ENCODE peak calls at places on chromosomes 3 and 15, in four cellular contexts. L is astrocyte of the cerebellum, H is mucosa of descending colon, M is BE2C. N is an unnamed sample.

GRCh38 chr15:73564255-73564654 is 68.9 kb downstream of the NPTN start:
- DNase-seq in L (peak), H (no peak), M (no peak), N (peak)

GRCh38 chr3:18046531-18046930 is 304.1 kb upstream of the TBC1D5 start:
- DNase-seq in M (no peak), L (no peak), H (no peak), N (no peak)

GRCh38 chr3:47251689-47252088 is 30.9 kb downstream of the KIF9 start:
- DNase-seq in L (no peak), M (no peak), H (no peak), N (no peak)

GRCh38 chr3:74847093-74847492 is 232.6 kb upstream of the CNTN3 start:
- DNase-seq in L (no peak), M (no peak), H (no peak), N (no peak)

GRCh38 chr15:79025201-79025600 is 65.4 kb downstream of the RASGRF1 start:
- DNase-seq in L (no peak), H (no peak), M (peak), N (no peak)

GRCh38 chr15:62457100-62457499 is 292.0 kb upstream of the C2CD4B start:
- DNase-seq in M (peak), L (no peak), H (no peak), N (no peak)

GRCh38 chr15:60583946-60584345 is 105.0 kb upstream of the ICE2 start:
- DNase-seq in L (no peak), M (no peak), H (no peak), N (no peak)

GRCh38 chr15:100330629-100331215 is 11.1 kb downstream of the ADAMTS17 start:
- DNase-seq in L (no peak), M (no peak), H (no peak), N (no peak)

GRCh38 chr3:186510374-186511079 is 33.7 kb downstream of the CRYGS start:
- DNase-seq in L (peak), M (no peak), H (no peak), N (no peak)
- TF ChIP-seq CTCF in L (peak), M (peak), H (no peak), N (no peak)

GRCh38 chr3:150995510-150995909 is 23.0 kb upstream of the CLRN1 start:
- DNase-seq in M (no peak), H (no peak), L (no peak), N (no peak)
- TF ChIP-seq CTCF in M (no peak), H (no peak), L (no peak), N (no peak)

DNA sequence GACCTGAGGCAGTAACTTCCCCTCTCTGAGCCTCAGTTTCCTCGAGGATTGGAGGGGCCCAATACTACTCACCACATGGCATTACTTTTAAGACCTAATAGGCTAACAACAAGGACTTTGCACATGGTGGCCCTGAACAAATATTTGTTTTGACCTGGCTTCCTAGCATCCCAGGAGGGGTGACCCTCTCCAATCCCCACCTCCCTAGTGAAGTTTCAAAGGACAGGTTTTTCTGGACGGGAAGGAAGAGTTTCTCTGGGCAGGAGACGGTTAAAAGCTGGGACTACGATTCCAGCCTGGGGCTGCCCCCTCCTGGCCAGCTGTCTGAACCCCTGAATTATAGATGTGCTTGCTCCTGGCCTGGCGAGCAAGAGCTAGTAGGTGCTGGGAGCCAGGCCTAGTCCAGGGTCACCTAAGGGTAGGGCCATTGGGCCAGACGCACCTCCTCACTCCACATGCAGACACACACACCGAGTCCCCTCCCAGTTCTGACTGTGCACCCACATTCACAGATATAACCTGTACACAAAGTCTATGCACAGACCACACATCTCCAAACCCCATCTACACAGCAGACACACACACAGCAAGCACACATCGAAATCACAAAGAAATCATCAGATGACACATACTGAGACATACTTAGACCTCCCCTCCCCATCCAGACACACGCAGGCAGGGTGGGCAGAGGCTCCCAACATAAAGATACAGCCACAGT is 2.7 kb upstream of the ISL2 start:
- DNase-seq in L (no peak), H (no peak), M (no peak), N (peak)
- TF ChIP-seq CTCF in L (peak), H (no peak), M (no peak), N (peak)

GRCh38 chr15:44550256-44550655 is 13.3 kb downstream of the EIF3J start:
- DNase-seq in L (peak), M (no peak), H (no peak), N (no peak)
- TF ChIP-seq CTCF in L (peak), M (peak), H (no peak), N (peak)

GRCh38 chr15:95894407-95894956 is 436.0 kb upstream of the NR2F2 start:
- DNase-seq in H (no peak), L (no peak), M (no peak), N (no peak)
- TF ChIP-seq CTCF in H (no peak), L (no peak), M (no peak), N (no peak)

GRCh38 chr3:187252311-187252710 is 39.2 kb downstream of the MASP1 start:
- DNase-seq in L (no peak), M (no peak), H (no peak), N (no peak)

GRCh38 chr3:187257471-187257870 is 34.1 kb downstream of the MASP1 start:
- DNase-seq in L (no peak), M (no peak), H (no peak), N (no peak)

GRCh38 chr3:187255314-187255713 is 36.2 kb downstream of the MASP1 start:
- DNase-seq in L (no peak), M (no peak), H (no peak), N (no peak)

GRCh38 chr3:187259171-187259570 is 32.4 kb downstream of the MASP1 start:
- DNase-seq in M (no peak), H (no peak), L (no peak), N (no peak)

DNA sequence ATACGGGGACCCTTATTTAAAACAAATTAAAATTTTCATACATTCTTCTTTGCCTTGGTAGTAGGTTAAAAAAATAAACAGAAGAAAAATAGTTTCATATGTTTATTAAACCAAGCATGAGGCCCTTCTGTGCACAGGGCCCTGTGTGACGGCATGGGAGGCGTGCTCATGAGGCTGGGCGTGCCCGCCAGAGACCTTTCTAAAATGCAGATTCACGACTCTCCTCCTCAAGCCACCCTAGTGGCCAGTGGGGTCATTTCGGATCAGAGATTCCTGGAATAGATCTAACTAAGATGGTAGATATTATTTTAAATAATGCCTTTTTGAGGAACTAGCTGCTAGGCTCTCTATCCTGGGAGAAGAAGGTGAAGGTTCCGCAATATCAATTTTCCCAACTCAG is 35.3 kb downstream of the MASP1 start:
- DNase-seq in H (no peak), L (no peak), M (no peak), N (no peak)
- TF ChIP-seq CTCF in H (no peak), L (no peak), M (peak), N (peak)

N was measured in glutamatergic neuron.